ENCODE peak calls at places on chromosomes 2 and 18, in eight cellular contexts. R is PC-9; B is effector memory CD4-positive, alpha-beta T cell; T is mesendoderm; Q is AG04450; J is CD8-positive, alpha-beta T cell; O is cardiac muscle cell; X is pancreas. M is an unnamed sample.

GRCh38 chr18:13279181-13280065 is 60.9 kb downstream of the LDLRAD4 start:
- DNase-seq in R (no peak), B (no peak), T (peak), Q (no peak), J (no peak), O (no peak), X (no peak), M (no peak)

GRCh38 chr2:95276888-95277245 is 2.6 kb downstream of the PROM2 start:
- DNase-seq in R (no peak), B (no peak), T (no peak), Q (no peak), J (no peak), O (no peak), X (peak), M (no peak)

GRCh38 chr2:190575263-190575662 is 40.7 kb upstream of the NEMP2 start:
- DNase-seq in R (no peak), B (no peak), T (no peak), Q (no peak), J (no peak), O (no peak), X (no peak), M (no peak)

GRCh38 chr2:23669413-23670244 is 257.3 kb downstream of the ATAD2B start:
- DNase-seq in R (no peak), B (no peak), T (peak), Q (no peak), J (no peak), O (peak), X (no peak), M (peak)

GRCh38 chr2:235347691-235348090 is 146.2 kb upstream of the AGAP1 start:
- DNase-seq in R (peak), B (no peak), T (peak), Q (peak), J (no peak), O (peak), X (no peak), M (no peak)

GRCh38 chr2:199405241-199405640 is 52.5 kb downstream of the SATB2 start:
- DNase-seq in R (no peak), B (no peak), T (peak), Q (no peak), J (no peak), O (peak), X (no peak), M (no peak)

GRCh38 chr2:151845884-151846283 is 17.7 kb upstream of the ARL5A start:
- DNase-seq in R (no peak), B (no peak), T (no peak), Q (no peak), J (no peak), O (no peak), X (no peak), M (no peak)

GRCh38 chr2:161030260-161031063 is 129.8 kb upstream of the TANK start:
- DNase-seq in R (peak), B (no peak), T (peak), Q (peak), J (no peak), O (peak), X (no peak), M (peak)

GRCh38 chr2:158795110-158795924 is at the start of gene DAPL1:
- DNase-seq in R (peak), B (no peak), T (peak), Q (no peak), J (no peak), O (no peak), X (peak), M (no peak)

GRCh38 chr2:138485019-138485418 is 16.6 kb upstream of the SPOPL start:
- DNase-seq in R (no peak), B (no peak), T (no peak), Q (no peak), J (no peak), O (no peak), X (no peak), M (no peak)

GRCh38 chr2:17065536-17065935 is 399.9 kb upstream of the CYRIA start:
- DNase-seq in R (no peak), B (no peak), T (no peak), Q (no peak), J (no peak), O (no peak), X (no peak), M (no peak)

GRCh38 chr2:185531721-185532120 is 206.9 kb upstream of the FSIP2 start:
- DNase-seq in R (no peak), B (no peak), T (no peak), Q (no peak), J (no peak), O (no peak), X (no peak), M (no peak)

GRCh38 chr18:75172299-75173124 is 36.4 kb downstream of the PTGR3 start:
- DNase-seq in R (no peak), B (no peak), T (no peak), Q (no peak), J (no peak), O (no peak), X (no peak), M (no peak)

GRCh38 chr2:86035883-86036789 is 69.5 kb downstream of the POLR1A start:
- DNase-seq in R (no peak), B (peak), T (peak), Q (peak), J (peak), O (peak), X (peak), M (peak)

GRCh38 chr18:11516988-11517630 is 92.3 kb upstream of the SLC35G4 start:
- DNase-seq in R (no peak), B (no peak), T (no peak), Q (no peak), J (no peak), O (peak), X (no peak), M (no peak)

GRCh38 chr2:168515502-168515901 is 59.4 kb downstream of the CERS6 start:
- DNase-seq in R (no peak), B (no peak), T (no peak), Q (peak), J (no peak), O (peak), X (no peak), M (no peak)

GRCh38 chr2:25700221-25700660 is 26.9 kb upstream of the DTNB start:
- DNase-seq in R (peak), B (no peak), T (peak), Q (no peak), J (no peak), O (peak), X (no peak), M (peak)

GRCh38 chr2:48356701-48357322 is 173.1 kb upstream of the STON1 start:
- DNase-seq in R (no peak), B (peak), T (no peak), Q (peak), J (no peak), O (peak), X (no peak), M (no peak)

GRCh38 chr2:21422050-21422449 is 298.3 kb downstream of the TDRD15 start:
- DNase-seq in R (peak), B (no peak), T (peak), Q (no peak), J (no peak), O (no peak), X (peak), M (no peak)

GRCh38 chr2:210477496-210477895 is 937 bp upstream of the LANCL1 start:
- DNase-seq in R (peak), B (no peak), T (peak), Q (peak), J (no peak), O (peak), X (no peak), M (no peak)

GRCh38 chr2:88601302-88601701 is 26.0 kb downstream of the EIF2AK3 start:
- DNase-seq in R (no peak), B (no peak), T (peak), Q (no peak), J (no peak), O (peak), X (no peak), M (no peak)

GRCh38 chr2:10497797-10498251 is 49.7 kb upstream of the ODC1 start:
- DNase-seq in R (peak), B (peak), T (peak), Q (no peak), J (peak), O (peak), X (peak), M (peak)

GRCh38 chr18:78687736-78688135 is 291.9 kb upstream of the SALL3 start:
- DNase-seq in R (no peak), B (no peak), T (no peak), Q (no peak), J (no peak), O (no peak), X (no peak), M (no peak)

GRCh38 chr18:76558881-76559667 is 64.0 kb upstream of the ZNF516 start:
- DNase-seq in R (peak), B (no peak), T (no peak), Q (no peak), J (no peak), O (no peak), X (no peak), M (peak)

GRCh38 chr2:158006961-158007664 is 94.6 kb upstream of the UPP2 start:
- DNase-seq in R (no peak), B (no peak), T (peak), Q (no peak), J (no peak), O (no peak), X (no peak), M (no peak)

GRCh38 chr2:96117701-96118588 is 1.6 kb upstream of the ADRA2B start:
- DNase-seq in R (peak), B (no peak), T (no peak), Q (no peak), J (no peak), O (no peak), X (peak), M (no peak)

GRCh38 chr2:54945401-54946219 is 104.6 kb downstream of the RTN4 start:
- DNase-seq in R (peak), B (no peak), T (peak), Q (no peak), J (no peak), O (peak), X (no peak), M (peak)

GRCh38 chr2:46967990-46968647 is 52.5 kb upstream of the MCFD2 start:
- DNase-seq in R (peak), B (no peak), T (peak), Q (peak), J (no peak), O (peak), X (no peak), M (peak)

GRCh38 chr18:5066380-5066977 is 130.6 kb downstream of the AKAIN1 start:
- DNase-seq in R (no peak), B (no peak), T (peak), Q (no peak), J (no peak), O (no peak), X (no peak), M (no peak)

GRCh38 chr2:226478121-226478809 is 321.4 kb downstream of the IRS1 start:
- DNase-seq in R (peak), B (no peak), T (peak), Q (peak), J (no peak), O (peak), X (no peak), M (no peak)

GRCh38 chr2:1744151-1744445 is 217 bp downstream of the PXDN start:
- DNase-seq in R (no peak), B (no peak), T (no peak), Q (no peak), J (no peak), O (no peak), X (peak), M (no peak)

GRCh38 chr2:32008811-32009478 is 1.9 kb downstream of the MEMO1 start:
- DNase-seq in R (no peak), B (no peak), T (no peak), Q (no peak), J (no peak), O (peak), X (no peak), M (no peak)

GRCh38 chr2:46589381-46589780 is 110.0 kb downstream of the TMEM247 start:
- DNase-seq in R (no peak), B (no peak), T (no peak), Q (no peak), J (no peak), O (no peak), X (no peak), M (no peak)

GRCh38 chr2:173511357-173511756 is 156.7 kb downstream of the CDCA7 start:
- DNase-seq in R (no peak), B (no peak), T (no peak), Q (no peak), J (no peak), O (no peak), X (no peak), M (no peak)

GRCh38 chr2:230895536-230896345 is 29.3 kb downstream of the GPR55 start:
- DNase-seq in R (peak), B (no peak), T (no peak), Q (no peak), J (no peak), O (no peak), X (peak), M (no peak)

GRCh38 chr2:239238839-239239606 is 161.8 kb downstream of the HDAC4 start:
- DNase-seq in R (no peak), B (no peak), T (no peak), Q (no peak), J (no peak), O (peak), X (no peak), M (no peak)

GRCh38 chr2:239238381-239238780 is 162.4 kb downstream of the HDAC4 start:
- DNase-seq in R (no peak), B (no peak), T (no peak), Q (no peak), J (no peak), O (no peak), X (no peak), M (no peak)

GRCh38 chr2:239240480-239240881 is 160.3 kb downstream of the HDAC4 start:
- DNase-seq in R (no peak), B (no peak), T (no peak), Q (no peak), J (no peak), O (no peak), X (no peak), M (no peak)

GRCh38 chr2:239241431-239241830 is 159.4 kb downstream of the HDAC4 start:
- DNase-seq in R (no peak), B (no peak), T (no peak), Q (no peak), J (no peak), O (no peak), X (no peak), M (no peak)

DNA sequence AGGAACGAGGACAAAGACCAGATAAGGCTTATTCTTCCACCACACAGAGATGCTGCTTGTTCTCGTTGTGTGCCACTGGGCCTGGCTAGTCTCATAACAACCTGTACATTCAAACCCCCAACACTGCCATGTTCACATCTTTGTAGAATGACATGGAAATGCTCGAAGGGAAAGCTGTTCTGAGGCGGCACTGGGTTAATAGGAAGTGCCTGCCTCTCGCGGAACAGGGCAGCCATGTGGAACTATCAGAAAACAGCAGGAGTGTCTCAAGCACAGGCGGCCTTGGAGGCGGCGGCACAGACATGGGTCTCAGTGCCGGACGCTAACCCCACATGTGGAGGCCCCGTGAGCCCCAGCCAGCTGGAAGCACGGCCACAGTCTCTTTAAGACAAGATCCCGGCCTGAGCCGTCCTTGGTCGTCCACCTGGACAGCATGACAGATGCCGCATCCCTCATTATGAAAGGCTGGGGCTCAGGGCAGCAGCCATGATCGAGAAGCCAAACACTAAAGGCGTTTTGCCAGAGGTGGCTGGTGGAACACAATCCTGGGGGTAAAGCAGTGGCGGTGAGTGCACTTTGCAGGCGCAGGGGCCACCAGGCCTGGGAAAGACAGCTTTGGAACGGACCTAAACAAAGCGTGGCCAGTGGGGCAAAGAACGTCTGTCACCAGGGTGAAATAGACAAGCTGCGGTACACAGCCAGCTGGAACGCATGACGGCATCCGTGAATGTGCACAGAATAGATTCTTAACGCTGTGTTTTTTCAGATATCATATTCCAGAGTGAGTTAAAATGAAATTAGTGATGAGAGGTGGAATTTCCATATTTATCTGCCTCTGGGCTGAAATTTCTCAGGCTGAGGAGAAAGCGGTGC is 161.0 kb downstream of the HDAC4 start:
- DNase-seq in R (no peak), B (no peak), T (no peak), Q (no peak), J (no peak), O (peak), X (no peak), M (no peak)
- H3K27ac ChIP-seq in R (no peak), B (no peak), T (no peak), Q (no peak), J (no peak), O (no peak), X (no peak), M (no peak)

GRCh38 chr2:37738266-37738885 is 66.9 kb upstream of the CDC42EP3 start:
- DNase-seq in R (peak), B (no peak), T (peak), Q (no peak), J (no peak), O (no peak), X (no peak), M (no peak)
- H3K27ac ChIP-seq in R (no peak), B (no peak), T (peak), Q (no peak), J (no peak), O (no peak), X (no peak), M (no peak)

DNA sequence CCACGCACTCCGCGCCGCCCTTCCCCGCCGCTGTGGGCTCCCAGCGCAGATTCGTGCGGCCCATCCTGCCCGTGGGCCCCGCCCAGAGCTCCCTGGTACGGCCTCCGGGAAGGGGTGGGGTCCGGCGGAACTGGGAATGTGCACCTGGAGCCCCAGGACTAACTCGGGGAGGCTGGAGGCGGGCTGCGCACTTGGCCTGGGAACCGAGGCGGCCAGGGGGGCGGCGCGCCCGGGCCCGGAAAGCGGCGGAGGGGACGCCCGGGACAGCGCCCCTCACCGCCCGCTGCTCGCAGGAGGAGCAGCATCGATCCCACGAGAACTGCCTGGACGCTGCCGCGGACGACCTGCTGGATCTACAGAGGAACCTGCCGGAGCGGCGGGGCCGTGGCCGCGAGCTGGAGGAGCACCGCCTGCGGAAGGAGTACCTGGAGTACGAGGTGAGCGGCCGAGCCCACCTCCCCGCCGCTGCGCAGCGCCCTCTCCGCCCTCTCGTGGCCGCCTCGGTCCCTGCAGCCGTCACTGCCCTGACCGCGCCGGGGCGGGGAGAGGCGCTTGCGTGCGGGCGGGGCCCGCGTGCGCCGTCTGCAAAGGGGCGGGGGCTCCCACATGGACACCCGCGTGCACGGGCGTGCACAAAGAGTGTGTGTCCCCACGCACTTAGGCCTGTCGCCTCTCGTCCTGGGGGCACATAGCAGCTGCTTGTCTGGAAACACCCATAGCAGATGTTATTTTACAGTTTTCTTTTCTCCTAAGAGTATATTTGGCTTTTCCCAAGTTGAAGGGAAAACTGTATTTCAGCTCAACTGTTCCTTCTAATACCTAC is 25.2 kb downstream of the PSD4 start:
- DNase-seq in R (peak), B (peak), T (peak), Q (no peak), J (peak), O (peak), X (peak), M (peak)
- H3K27ac ChIP-seq in R (peak), B (peak), T (no peak), Q (no peak), J (no peak), O (no peak), X (peak), M (peak)

GRCh38 chr2:113138428-113139322 is 11.3 kb downstream of the IL1RN start:
- DNase-seq in R (peak), B (peak), T (peak), Q (peak), J (no peak), O (peak), X (no peak), M (no peak)
- H3K27ac ChIP-seq in R (no peak), B (no peak), T (no peak), Q (no peak), J (no peak), O (peak), X (no peak), M (peak)

GRCh38 chr2:108161298-108161697 is 78.5 kb upstream of the SULT1C3 start:
- DNase-seq in R (no peak), B (no peak), T (no peak), Q (no peak), J (no peak), O (no peak), X (no peak), M (no peak)
- H3K27ac ChIP-seq in R (no peak), B (no peak), T (no peak), Q (no peak), J (no peak), O (no peak), X (no peak), M (no peak)

GRCh38 chr2:39517622-39518021 is 80.5 kb upstream of the MAP4K3 start:
- DNase-seq in R (no peak), B (no peak), T (no peak), Q (no peak), J (no peak), O (no peak), X (no peak), M (no peak)
- H3K27ac ChIP-seq in R (no peak), B (no peak), T (no peak), Q (no peak), J (no peak), O (no peak), X (no peak), M (no peak)

GRCh38 chr2:28357948-28358667 is 34.5 kb upstream of the FOSL2 start:
- DNase-seq in R (no peak), B (no peak), T (no peak), Q (no peak), J (no peak), O (peak), X (no peak), M (no peak)
- H3K27ac ChIP-seq in R (peak), B (no peak), T (no peak), Q (no peak), J (no peak), O (no peak), X (no peak), M (no peak)

DNA sequence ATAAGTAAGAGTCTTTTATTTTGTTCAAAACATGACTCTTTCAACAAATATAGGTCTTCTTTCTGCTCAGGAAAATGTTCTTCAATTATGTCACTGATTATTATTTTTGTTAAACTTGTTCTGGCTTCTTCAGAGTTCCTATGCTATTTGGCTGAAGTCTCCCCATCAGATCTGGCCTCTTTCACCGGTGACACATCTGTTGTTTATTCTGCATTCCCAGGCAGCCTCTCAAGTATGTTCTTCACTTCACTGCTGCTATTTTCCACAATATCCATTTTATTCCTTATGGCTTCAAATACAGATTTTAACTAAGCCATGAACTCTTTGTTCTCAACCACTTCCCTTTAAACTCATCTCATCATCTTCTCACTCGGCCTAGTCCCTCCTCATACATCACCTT is 45.7 kb downstream of the HDAC4 start:
- DNase-seq in R (no peak), B (no peak), T (no peak), Q (no peak), J (no peak), O (peak), X (no peak), M (no peak)
- H3K27ac ChIP-seq in R (no peak), B (no peak), T (no peak), Q (no peak), J (no peak), O (no peak), X (no peak), M (no peak)

M was measured in epithelial cell of prostate.